ENCODE peak calls at places on chromosome 6, in four cellular contexts. T, C, K and R are unnamed samples.

GRCh38 chr6:170022827-170023619 is 267.9 kb downstream of the DLL1 start:
- DNase-seq in K (no peak), T (peak), C (no peak), R (no peak)

GRCh38 chr6:125273965-125274364 is 27.8 kb downstream of the HDDC2 start:
- DNase-seq in C (no peak), T (peak), K (peak), R (peak)

GRCh38 chr6:110822248-110822647 is 7.0 kb upstream of the CDK19 start:
- DNase-seq in K (no peak), C (no peak), T (no peak), R (no peak)

GRCh38 chr6:16511723-16512584 is 249.3 kb downstream of the ATXN1 start:
- DNase-seq in T (peak), C (no peak), K (no peak), R (peak)

GRCh38 chr6:162726997-162727346 is 594 bp downstream of the PRKN start:
- DNase-seq in T (no peak), K (peak), C (peak), R (peak)

GRCh38 chr6:163120223-163120622 is 294.3 kb upstream of the QKI start:
- DNase-seq in T (no peak), K (no peak), C (no peak), R (no peak)

GRCh38 chr6:170224694-170225660 is 65.9 kb downstream of the DLL1 start:
- DNase-seq in K (no peak), C (peak), T (peak), R (no peak)

GRCh38 chr6:29516108-29516507 is 28.4 kb upstream of the MAS1L start:
- DNase-seq in K (peak), C (peak), T (no peak), R (no peak)

GRCh38 chr6:164523060-164523459 is 786.3 kb downstream of the C6orf118 start:
- DNase-seq in C (no peak), K (no peak), T (no peak), R (no peak)

GRCh38 chr6:10138917-10139316 is 276.0 kb downstream of the TFAP2A start:
- DNase-seq in T (no peak), K (no peak), C (peak), R (no peak)

GRCh38 chr6:55636406-55637102 is 57.6 kb upstream of the HMGCLL1 start:
- DNase-seq in T (no peak), K (peak), C (peak), R (no peak)

GRCh38 chr6:10862361-10862760 is 19.5 kb downstream of the GCM2 start:
- DNase-seq in T (no peak), C (no peak), K (no peak), R (no peak)

GRCh38 chr6:156998824-156999330 is 221.7 kb downstream of the ARID1B start:
- DNase-seq in C (no peak), T (no peak), K (no peak), R (no peak)

GRCh38 chr6:28907394-28907793 is 16.4 kb downstream of the TRIM27 start:
- DNase-seq in C (no peak), T (no peak), K (peak), R (no peak)

GRCh38 chr6:88843040-88843439 is 120.4 kb downstream of the RNGTT start:
- DNase-seq in K (peak), C (no peak), T (no peak), R (no peak)

GRCh38 chr6:32613475-32613874 is 23.7 kb upstream of the HLA-DQA1 start:
- DNase-seq in C (no peak), T (no peak), K (no peak), R (no peak)

GRCh38 chr6:39997101-39997635 is 62.9 kb upstream of the MOCS1 start:
- DNase-seq in T (no peak), C (no peak), K (no peak), R (no peak)

GRCh38 chr6:31620586-31621319 is at the start of gene PRRC2A:
- DNase-seq in K (no peak), T (peak), C (peak), R (peak)

GRCh38 chr6:116087437-116088027 is 13.1 kb upstream of the NT5DC1 start:
- DNase-seq in K (peak), T (no peak), C (peak), R (no peak)

GRCh38 chr6:26198626-26199056 is 111.4 kb downstream of the HFE start:
- DNase-seq in C (no peak), T (no peak), K (no peak), R (no peak)

GRCh38 chr6:78462728-78463127 is 404.6 kb upstream of the IRAK1BP1 start:
- DNase-seq in T (no peak), C (no peak), K (no peak), R (no peak)